ENCODE peak calls at places on chromosomes 1 and 21, in eight cellular contexts. C is A549, M is WTC11, D is H1, T is IMR-90, J is K562, K is HepG2, Q is SK-N-SH. H is an unnamed sample.
A peak's percentile ranks its signal among the peaks of the same experiment; 100 is the strongest.

GRCh38 chr1:39104158-39105060 is 78.3 kb downstream of the NDUFS5 start:
- DNase-seq in C (no peak), M (peak; percentile 55), D (peak; percentile 66), T (no peak), J (no peak), K (no peak), Q (no peak), H (no peak)

GRCh38 chr1:67555487-67556296 is 125.5 kb upstream of the SERBP1 start:
- DNase-seq in C (no peak), M (peak; percentile 48), D (no peak), T (no peak), J (no peak), K (no peak), Q (no peak), H (no peak)

GRCh38 chr1:41719128-41719527 is 199.6 kb downstream of the HIVEP3 start:
- DNase-seq in C (no peak), M (no peak), D (no peak), T (no peak), J (no peak), K (no peak), Q (no peak), H (no peak)

GRCh38 chr1:41023279-41023990 is 1.9 kb upstream of the SLFNL1 start:
- DNase-seq in C (no peak), M (no peak), D (no peak), T (no peak), J (peak; percentile 65), K (peak; percentile 16), Q (peak; percentile 73), H (no peak)

GRCh38 chr1:6745073-6745472 is 40.2 kb upstream of the CAMTA1 start:
- DNase-seq in C (no peak), M (no peak), D (no peak), T (no peak), J (no peak), K (no peak), Q (no peak), H (peak; percentile 26)

GRCh38 chr1:172112573-172112972 is 271.3 kb downstream of the DNM3 start:
- DNase-seq in C (no peak), M (no peak), D (no peak), T (peak; percentile 47), J (no peak), K (no peak), Q (no peak), H (no peak)

GRCh38 chr1:116763116-116763786 is 9.0 kb downstream of the CD2 start:
- DNase-seq in C (no peak), M (no peak), D (peak; percentile 29), T (no peak), J (no peak), K (no peak), Q (no peak), H (no peak)

GRCh38 chr1:57281324-57281723 is 142.5 kb downstream of the DAB1 start:
- DNase-seq in C (no peak), M (no peak), D (no peak), T (no peak), J (no peak), K (peak; percentile 92), Q (peak; percentile 48), H (no peak)

GRCh38 chr1:31299365-31299764 is 2.5 kb downstream of the ZCCHC17 start:
- DNase-seq in C (no peak), M (no peak), D (no peak), T (peak; percentile 21), J (no peak), K (no peak), Q (no peak), H (no peak)

GRCh38 chr1:54300395-54300794 is 100.4 kb downstream of the MRPL37 start:
- DNase-seq in C (no peak), M (no peak), D (no peak), T (no peak), J (no peak), K (no peak), Q (no peak), H (no peak)

GRCh38 chr1:188514917-188515316 is 1686.2 kb downstream of the PLA2G4A start:
- DNase-seq in C (no peak), M (no peak), D (no peak), T (no peak), J (no peak), K (no peak), Q (no peak), H (no peak)

GRCh38 chr1:23727362-23727811 is 15.9 kb upstream of the ELOA start:
- DNase-seq in C (no peak), M (no peak), D (no peak), T (peak; percentile 91), J (no peak), K (peak; percentile 78), Q (no peak), H (no peak)

GRCh38 chr1:20466231-20466630 is 19.8 kb downstream of the CAMK2N1 start:
- DNase-seq in C (no peak), M (no peak), D (no peak), T (no peak), J (no peak), K (no peak), Q (no peak), H (no peak)

GRCh38 chr1:101235241-101235695 is 1.6 kb upstream of the S1PR1 start:
- DNase-seq in C (no peak), M (no peak), D (no peak), T (no peak), J (no peak), K (no peak), Q (no peak), H (no peak)

GRCh38 chr1:166900987-166901386 is 24.9 kb upstream of the TADA1 start:
- DNase-seq in C (no peak), M (no peak), D (no peak), T (no peak), J (no peak), K (no peak), Q (no peak), H (no peak)

GRCh38 chr1:20100632-20101355 is 18.5 kb downstream of the PLA2G2D start:
- DNase-seq in C (peak; percentile 34), M (peak; percentile 75), D (peak; percentile 75), T (peak; percentile 48), J (peak; percentile 43), K (peak; percentile 48), Q (peak; percentile 70), H (no peak)

GRCh38 chr1:183186820-183187219 is 756 bp downstream of the LAMC2 start:
- DNase-seq in C (no peak), M (no peak), D (no peak), T (no peak), J (no peak), K (no peak), Q (no peak), H (no peak)

GRCh38 chr1:98398649-98399048 is 262.9 kb upstream of the SNX7 start:
- DNase-seq in C (no peak), M (no peak), D (no peak), T (no peak), J (no peak), K (no peak), Q (no peak), H (no peak)

GRCh38 chr21:31176725-31177124 is 138.4 kb upstream of the KRTAP19-8 start:
- DNase-seq in C (no peak), M (no peak), D (no peak), T (no peak), J (no peak), K (no peak), Q (no peak), H (no peak)

GRCh38 chr1:113809651-113810602 is 2.3 kb downstream of the RSBN1 start:
- DNase-seq in C (no peak), M (no peak), D (no peak), T (peak; percentile 50), J (no peak), K (peak; percentile 35), Q (no peak), H (no peak)

DNA sequence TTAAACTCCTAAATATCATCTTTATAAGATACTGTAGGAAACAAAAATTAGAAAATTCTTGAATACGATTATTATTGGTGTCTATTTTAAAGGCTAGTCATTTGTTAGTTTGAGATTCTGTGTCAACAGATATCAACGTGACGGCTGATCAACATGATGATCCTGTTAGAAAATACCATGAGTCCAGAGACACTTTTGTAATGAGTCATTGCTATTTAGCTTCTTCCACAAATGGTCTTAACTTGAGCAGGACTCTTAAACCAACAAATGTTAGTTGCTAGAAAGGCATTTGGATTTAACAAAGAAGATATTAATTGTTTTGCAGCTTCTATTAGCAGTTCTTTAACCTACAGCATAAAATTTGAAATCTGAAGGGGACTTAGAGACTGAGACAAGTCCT is 131.2 kb downstream of the TGFB2 start:
- DNase-seq in C (no peak), M (no peak), D (no peak), T (peak; percentile 88), J (no peak), K (peak; percentile 35), Q (no peak), H (no peak)
- TF ChIP-seq USF2 in C (no peak), M (no peak), D (no peak), T (no peak), J (no peak), K (no peak), Q (no peak), H (no peak)

DNA sequence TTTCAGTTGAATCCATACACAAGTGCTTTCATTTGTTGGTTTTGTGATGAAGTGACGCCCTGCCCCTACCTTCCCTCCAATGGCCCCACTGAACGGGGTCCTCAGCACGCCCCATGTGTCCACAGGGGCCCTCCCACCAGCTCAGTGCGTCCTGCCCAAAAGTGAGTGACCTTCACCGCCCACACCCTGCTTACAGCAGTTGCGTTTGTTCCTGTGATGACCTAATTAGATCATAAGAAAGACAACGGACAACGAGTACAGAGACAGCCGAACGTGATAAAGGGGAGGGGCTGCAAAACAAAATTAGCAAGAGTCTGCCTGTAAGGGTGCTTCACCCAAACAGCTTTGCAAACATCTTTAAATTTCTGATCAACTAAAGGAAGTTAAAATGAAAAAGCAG is 38.2 kb upstream of the RIPK4 start:
- DNase-seq in C (no peak), M (no peak), D (no peak), T (no peak), J (no peak), K (no peak), Q (no peak), H (no peak)
- TF ChIP-seq CTCF in C (no peak), M (no peak), D (no peak), T (no peak), J (no peak), K (no peak), Q (no peak), H (no peak)

GRCh38 chr1:60692031-60692430 is 390.3 kb upstream of the NFIA start:
- DNase-seq in C (no peak), M (no peak), D (no peak), T (no peak), J (no peak), K (no peak), Q (no peak), H (no peak)
- TF ChIP-seq USF2 in C (no peak), M (no peak), D (no peak), T (no peak), J (no peak), K (no peak), Q (no peak), H (no peak)

DNA sequence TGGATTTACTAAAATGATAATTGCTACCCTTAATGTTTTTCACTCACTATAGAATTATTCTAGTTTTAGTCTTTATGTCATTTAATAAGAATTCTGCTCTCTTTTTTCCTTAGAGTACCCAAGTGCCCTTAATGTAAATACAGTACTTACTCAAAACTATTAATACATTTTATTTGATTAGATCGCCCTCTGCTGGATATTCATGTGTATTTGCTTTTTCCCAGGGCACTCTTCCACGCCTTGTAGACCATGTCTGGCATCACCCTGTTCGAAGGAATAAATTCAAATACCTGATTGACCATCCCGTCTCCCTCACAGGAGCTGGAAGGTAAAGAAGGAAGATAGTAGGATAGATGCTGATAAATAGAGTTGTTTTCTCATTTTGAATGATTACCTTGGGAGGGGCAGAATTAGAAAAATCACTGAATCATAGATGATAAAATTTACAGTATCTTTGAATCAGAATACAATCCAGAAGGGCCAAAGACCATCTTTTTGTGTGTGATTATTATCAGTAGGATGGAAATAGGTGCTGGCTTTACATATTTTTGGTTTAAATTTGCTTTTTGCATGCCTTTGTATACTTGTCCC is 4.1 kb downstream of the AXDND1 start:
- DNase-seq in C (peak; percentile 62), M (no peak), D (no peak), T (peak; percentile 77), J (peak; percentile 64), K (peak; percentile 53), Q (peak; percentile 63), H (peak; percentile 33)
- TF ChIP-seq CTCF in C (peak; percentile 87), M (peak; percentile 44), D (peak; percentile 51), T (peak; percentile 75), J (peak; percentile 70), K (peak; percentile 68), Q (peak; percentile 79), H (peak; percentile 49)

H was measured in GM12878.